ENCODE peak calls at places on chromosomes 1 and 21, in four cellular contexts. B, J, N and Z are unnamed samples.

GRCh38 chr1:116769561-116769977 is 15.3 kb downstream of the CD2 start:
- DNase-seq in B (no peak), J (peak), N (peak), Z (peak)

GRCh38 chr1:20496241-20496661 is 10.2 kb upstream of the CAMK2N1 start:
- DNase-seq in B (no peak), J (no peak), N (no peak), Z (no peak)

GRCh38 chr1:53575141-53575947 is 116.1 kb downstream of the DMRTB1 start:
- DNase-seq in B (no peak), J (no peak), N (no peak), Z (no peak)

GRCh38 chr1:15139654-15140350 is 13.7 kb upstream of the TMEM51 start:
- DNase-seq in B (no peak), J (no peak), N (no peak), Z (no peak)

GRCh38 chr1:203039609-203040517 is 13.6 kb downstream of the PPFIA4 start:
- DNase-seq in B (peak), J (no peak), N (no peak), Z (no peak)

GRCh38 chr21:29470397-29470796 is 171.7 kb downstream of the BACH1 start:
- DNase-seq in B (no peak), J (no peak), N (no peak), Z (no peak)

GRCh38 chr1:44696789-44697188 is 22.3 kb downstream of the ARMH1 start:
- DNase-seq in B (no peak), J (peak), N (peak), Z (no peak)

GRCh38 chr1:243712890-243713425 is 137.1 kb downstream of the AKT3 start:
- DNase-seq in B (no peak), J (no peak), N (no peak), Z (no peak)

GRCh38 chr1:112396668-112397025 is 633 bp downstream of the CTTNBP2NL start:
- DNase-seq in B (peak), J (no peak), N (no peak), Z (no peak)

GRCh38 chr1:78437941-78438340 is 52.8 kb upstream of the PTGFR start:
- DNase-seq in B (no peak), J (no peak), N (no peak), Z (no peak)

GRCh38 chr1:112634367-112634766 is 14.7 kb downstream of the CAPZA1 start:
- DNase-seq in B (no peak), J (no peak), N (no peak), Z (no peak)

GRCh38 chr1:15188678-15189077 is 35.1 kb downstream of the TMEM51 start:
- DNase-seq in B (no peak), J (no peak), N (no peak), Z (no peak)

GRCh38 chr21:36388076-36388475 is 2.9 kb downstream of the CHAF1B start:
- DNase-seq in B (no peak), J (no peak), N (no peak), Z (no peak)

GRCh38 chr1:161843156-161843555 is 77.0 kb downstream of the ATF6 start:
- DNase-seq in B (no peak), J (no peak), N (no peak), Z (no peak)

GRCh38 chr1:38207275-38207674 is 160.7 kb upstream of the POU3F1 start:
- DNase-seq in B (no peak), J (no peak), N (no peak), Z (no peak)

GRCh38 chr1:226784081-226785049 is 45.3 kb upstream of the ITPKB start:
- DNase-seq in B (no peak), J (no peak), N (no peak), Z (no peak)

GRCh38 chr1:69523032-69523431 is 44.7 kb upstream of the LRRC7 start:
- DNase-seq in B (no peak), J (no peak), N (no peak), Z (no peak)

GRCh38 chr1:177928194-177928593 is 41.7 kb downstream of the SEC16B start:
- DNase-seq in B (no peak), J (no peak), N (no peak), Z (no peak)

GRCh38 chr1:230123280-230124186 is 56.5 kb downstream of the GALNT2 start:
- DNase-seq in B (no peak), J (peak), N (peak), Z (peak)

GRCh38 chr21:16742116-16742515 is 770.7 kb upstream of the CXADR start:
- DNase-seq in B (no peak), J (no peak), N (no peak), Z (no peak)

GRCh38 chr1:172089768-172090510 is 248.6 kb downstream of the DNM3 start:
- DNase-seq in B (no peak), J (peak), N (peak), Z (peak)

GRCh38 chr1:219587817-219588561 is 24.9 kb downstream of the ZC3H11B start:
- DNase-seq in B (no peak), J (no peak), N (no peak), Z (no peak)

GRCh38 chr1:40848530-40849189 is 13.5 kb downstream of the CITED4 start:
- DNase-seq in B (peak), J (peak), N (no peak), Z (peak)

GRCh38 chr1:215793210-215793609 is 226.1 kb downstream of the KCTD3 start:
- DNase-seq in B (no peak), J (no peak), N (no peak), Z (no peak)